ENCODE peak calls at places on chromosome X, in seven cellular contexts. M is ascending aorta, O is adrenal gland, G is PC-3, P is GM06990, A is transverse colon, Q is psoas muscle. X is an unnamed sample.

GRCh38 chrX:140701480-140701879 is 8.1 kb upstream of the LINC00632 start:
- DNase-seq in G (peak; percentile 58), O (no peak), M (no peak), A (no peak), P (no peak), Q (no peak), X (peak; percentile 5)

GRCh38 chrX:2397229-2397628 is 103.5 kb downstream of the DHRSX start:
- DNase-seq in P (no peak), A (no peak), O (no peak), Q (no peak), M (no peak), G (no peak), X (no peak)

GRCh38 chrX:108312938-108313337 is 125.3 kb downstream of the COL4A6 start:
- DNase-seq in Q (peak; percentile 51), M (no peak), G (peak; percentile 94), O (peak; percentile 17), P (no peak), A (no peak), X (peak; percentile 88)

GRCh38 chrX:153371256-153371655 is 29.9 kb downstream of the PNMA6E start:
- DNase-seq in P (no peak), Q (no peak), G (no peak), M (no peak), A (no peak), O (no peak), X (no peak)

GRCh38 chrX:138710311-138710791 is 1.2 kb downstream of the FGF13 start:
- DNase-seq in O (no peak), A (no peak), M (no peak), P (no peak), Q (peak; percentile 9), G (no peak), X (no peak)

GRCh38 chrX:46317158-46317557 is 228.1 kb downstream of the ZNF674 start:
- DNase-seq in A (no peak), G (peak; percentile 66), Q (no peak), M (no peak), O (no peak), P (no peak), X (peak; percentile 58)

GRCh38 chrX:69369999-69370398 is 134.1 kb upstream of the NALF2 start:
- DNase-seq in M (no peak), A (no peak), P (no peak), G (no peak), O (no peak), Q (no peak), X (no peak)

GRCh38 chrX:129695535-129695934 is 40.8 kb upstream of the APLN start:
- DNase-seq in O (no peak), A (no peak), M (no peak), G (no peak), P (no peak), Q (no peak), X (no peak)

GRCh38 chrX:63746278-63746677 is 38.7 kb downstream of the ARHGEF9 start:
- DNase-seq in M (no peak), Q (no peak), A (no peak), P (no peak), G (no peak), O (no peak), X (no peak)

GRCh38 chrX:152832520-152832919 is 1.7 kb downstream of the NSDHL start:
- DNase-seq in A (no peak), G (no peak), Q (no peak), P (no peak), O (no peak), M (no peak), X (no peak)

GRCh38 chrX:16171039-16171438 is 3.8 kb downstream of the MAGEB17 start:
- DNase-seq in A (no peak), G (no peak), P (no peak), Q (no peak), M (no peak), O (no peak), X (no peak)

GRCh38 chrX:41382699-41383645 is 49.0 kb downstream of the DDX3X start:
- DNase-seq in G (peak; percentile 32), Q (no peak), P (no peak), O (no peak), M (no peak), A (peak; percentile 25), X (no peak)

GRCh38 chrX:43909159-43909558 is 26.9 kb upstream of the MAOB start:
- DNase-seq in A (no peak), M (no peak), Q (no peak), P (no peak), O (no peak), G (no peak), X (no peak)

GRCh38 chrX:47562615-47563243 is 1.7 kb downstream of the ARAF start:
- DNase-seq in Q (no peak), G (peak; percentile 36), O (no peak), P (no peak), M (no peak), A (no peak), X (no peak)

GRCh38 chrX:14886252-14886651 is 13.0 kb downstream of the MOSPD2 start:
- DNase-seq in A (no peak), Q (no peak), O (no peak), M (no peak), P (no peak), G (no peak), X (no peak)

GRCh38 chrX:102712967-102713677 is 874 bp downstream of the GPRASP2 start:
- DNase-seq in O (peak; percentile 68), M (no peak), Q (peak; percentile 36), P (no peak), G (peak; percentile 66), A (peak; percentile 55), X (peak; percentile 34)

GRCh38 chrX:119417842-119418241 is 18.7 kb downstream of the SLC25A43 start:
- DNase-seq in O (no peak), M (no peak), P (no peak), A (no peak), Q (no peak), G (no peak), X (no peak)

GRCh38 chrX:154002215-154002719 is 17.4 kb downstream of the IRAK1 start:
- DNase-seq in P (peak; percentile 72), O (peak; percentile 58), A (peak; percentile 54), Q (peak; percentile 50), M (no peak), G (peak; percentile 9), X (peak; percentile 48)

GRCh38 chrX:81114757-81115156 is 87.0 kb downstream of the HMGN5 start:
- DNase-seq in A (no peak), M (no peak), G (no peak), Q (no peak), P (no peak), O (no peak), X (no peak)

GRCh38 chrX:9671998-9672397 is 93.6 kb downstream of the GPR143 start:
- DNase-seq in A (no peak), O (no peak), G (no peak), Q (no peak), P (peak; percentile 24), M (no peak), X (no peak)

GRCh38 chrX:96576358-96576757 is 108.3 kb upstream of the DIAPH2 start:
- DNase-seq in Q (no peak), M (no peak), A (no peak), O (no peak), P (no peak), G (peak; percentile 3), X (no peak)

DNA sequence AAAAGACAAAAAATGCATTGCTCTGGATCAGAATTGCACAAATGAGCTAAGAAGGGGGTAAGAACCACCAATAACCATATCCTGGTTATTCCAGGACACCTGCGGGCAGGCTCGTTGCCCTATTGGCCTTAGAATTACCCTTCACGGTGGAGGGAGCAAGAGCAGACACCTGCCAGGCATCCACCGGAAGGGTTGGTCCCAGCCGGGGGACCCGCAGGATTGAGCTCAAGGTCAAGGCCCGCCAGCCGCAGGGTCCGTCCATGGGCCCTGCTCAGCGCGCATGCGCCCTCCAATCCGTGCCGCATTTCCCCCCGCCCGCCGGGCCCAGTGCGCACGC is 575 bp downstream of the SLC25A6 start:
- DNase-seq in O (no peak), Q (no peak), G (peak; percentile 76), A (no peak), M (peak; percentile 53), P (no peak), X (peak; percentile 52)
- H3K36me3 ChIP-seq in O (no peaks in the 10 kb centered on the region), Q (peaks cover 11% of the 10 kb centered on the region), G (peaks cover 44% of the 10 kb centered on the region), A (peaks cover 3% of the 10 kb centered on the region), M (peaks cover 43% of the 10 kb centered on the region), P (peaks cover 50% of the 10 kb centered on the region), X (peaks cover 28% of the 10 kb centered on the region)

GRCh38 chrX:23901805-23902204 is 5.9 kb downstream of the APOO start:
- DNase-seq in P (peak; percentile 18), G (peak; percentile 70), O (peak; percentile 47), A (peak; percentile 59), M (no peak), Q (no peak), X (peak; percentile 78)

GRCh38 chrX:23901065-23901464 is 6.7 kb downstream of the APOO start:
- DNase-seq in P (no peak), G (peak; percentile 87), A (no peak), Q (no peak), M (no peak), O (no peak), X (peak; percentile 96)

GRCh38 chrX:23900220-23900797 is 7.4 kb downstream of the APOO start:
- DNase-seq in M (no peak), G (no peak), O (no peak), Q (peak; percentile 28), P (no peak), A (no peak), X (peak; percentile 42)

GRCh38 chrX:23904096-23904495 is 3.6 kb downstream of the APOO start:
- DNase-seq in O (no peak), P (no peak), A (no peak), M (no peak), G (peak; percentile 21), Q (no peak), X (peak; percentile 49)

DNA sequence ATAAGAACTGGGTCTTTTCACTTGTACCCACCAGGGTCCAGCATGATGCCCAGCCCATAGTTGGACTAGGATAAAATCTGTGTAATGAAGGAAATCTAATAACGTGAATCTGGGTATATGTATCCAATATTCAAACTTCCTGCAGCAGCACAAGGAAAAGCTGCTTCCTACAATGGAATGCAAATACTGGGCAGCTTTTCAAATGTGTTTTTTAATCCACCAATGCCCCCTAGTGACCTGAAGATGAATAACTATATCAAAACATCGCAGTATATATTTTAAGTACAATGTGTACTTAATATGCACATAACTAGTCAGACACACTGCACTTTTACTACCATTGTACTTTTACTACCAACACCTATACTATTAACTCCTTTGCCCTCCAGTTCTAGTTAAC is 5.3 kb downstream of the APOO start:
- DNase-seq in O (no peak), Q (no peak), G (peak; percentile 84), A (no peak), M (no peak), P (no peak), X (peak; percentile 64)
- TF ChIP-seq CTCF in O (peak; percentile 69), Q (peak; percentile 56), G (peak; percentile 61), A (peak; percentile 38), M (peak; percentile 28), P (peak; percentile 34), X (peak; percentile 19)

GRCh38 chrX:49880668-49881067 is 1.4 kb downstream of the USP27X start:
- DNase-seq in Q (no peak), M (no peak), G (no peak), A (no peak), O (no peak), P (no peak), X (no peak)
- H3K4me3 ChIP-seq in Q (peak overlapping the region; percentile 70), M (no peak overlapping the region), G (peak overlapping the region; percentile 68), A (no peak overlapping the region), O (no peak overlapping the region), P (no peak overlapping the region), X (no peak overlapping the region)

DNA sequence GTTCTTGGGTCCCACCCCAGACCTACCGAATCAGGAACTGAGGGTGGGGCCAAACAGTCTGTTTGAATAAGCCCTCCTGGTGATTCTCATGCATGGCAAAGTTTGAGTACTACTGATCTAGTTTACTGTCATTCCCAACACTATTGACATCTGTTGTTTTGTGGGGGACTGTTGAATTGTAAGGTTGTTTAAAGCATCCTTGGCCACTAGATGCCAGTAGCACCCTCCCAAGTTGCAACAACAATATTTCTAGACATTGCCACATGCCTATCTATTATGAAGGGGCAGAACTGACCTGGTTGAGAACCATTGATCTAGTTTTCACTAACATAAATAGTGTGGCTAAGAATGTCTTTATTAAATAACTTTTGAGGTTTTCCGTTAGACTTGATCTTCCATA is 15.1 kb downstream of the TAF9B start:
- DNase-seq in O (no peak), G (no peak), A (no peak), M (no peak), Q (no peak), P (no peak), X (no peak)
- H3K36me3 ChIP-seq in O (no peaks in the 10 kb centered on the region), G (peaks cover 75% of the 10 kb centered on the region), A (no peaks in the 10 kb centered on the region), M (peaks cover 49% of the 10 kb centered on the region), Q (peaks cover 5% of the 10 kb centered on the region), P (peaks cover 5% of the 10 kb centered on the region), X (peaks cover 10% of the 10 kb centered on the region)